ENCODE peak calls at places on chromosomes 4 and X, in ten cellular contexts. E is bronchial epithelial cell; W is lung microvascular endothelial cell; D is activated CD8-positive, alpha-beta memory T cell treated with anti-CD3 and anti-CD28 coated beads, Interleukin-2, amount 50 U/mL, for 4 hours; G is fibroblast of the aortic adventitia; J is HTR-8/SVneo; O is activated T-helper 1 cell treated with anti-CD3 and anti-CD28 coated beads, Interleukin-12 subunit alpha, Interleukin-12 subunit beta, Interleukin-2, Interleukin-4 antibody, amounts not matched to agents 30 ng/mL and 10 ng/mL and 1 ng/mL, durations not matched to agents 14 hours and 24 hours and 36 hours; C is effector memory CD4-positive, alpha-beta T cell; B is activated CD8-positive, alpha-beta T cell treated with anti-CD3 and anti-CD28 coated beads, Interleukin-2, amount 10 ng/mL, durations not matched to agents 7 days and 5 days; X is fibroblast of lung. Q is an unnamed sample.

GRCh38 chrX:45758319-45758718 is 557.6 kb upstream of the DIPK2B start:
- DNase-seq in W (peak), G (peak), B (peak), E (peak), J (peak), C (no peak), O (peak), X (peak), D (peak), Q (peak)

GRCh38 chrX:6021316-6022091 is 207.2 kb downstream of the NLGN4X start:
- DNase-seq in D (no peak), E (peak), X (no peak), J (no peak), B (peak), C (no peak), O (no peak), W (peak), G (no peak), Q (no peak)

GRCh38 chr4:138199568-138200235 is 42.4 kb downstream of the SLC7A11 start:
- DNase-seq in C (no peak), J (no peak), G (peak), W (peak), E (peak), B (no peak), X (no peak), O (no peak), D (no peak), Q (no peak)

GRCh38 chr4:68654946-68655721 is 15.3 kb downstream of the UGT2B15 start:
- DNase-seq in G (no peak), C (no peak), D (no peak), J (no peak), O (no peak), E (peak), B (no peak), X (no peak), W (no peak), Q (no peak)

GRCh38 chr4:152240232-152240631 is 295.7 kb downstream of the FBXW7 start:
- DNase-seq in G (no peak), D (no peak), B (no peak), O (no peak), W (no peak), C (no peak), J (no peak), X (no peak), E (no peak), Q (no peak)

GRCh38 chr4:121072836-121073362 is 564 bp upstream of the NDNF start:
- DNase-seq in X (no peak), G (no peak), W (no peak), E (no peak), D (no peak), J (no peak), O (no peak), C (no peak), B (no peak), Q (no peak)

GRCh38 chr4:14749910-14750309 is 252.4 kb upstream of the CPEB2 start:
- DNase-seq in D (no peak), J (no peak), E (peak), X (peak), C (no peak), O (no peak), B (no peak), G (peak), W (peak), Q (no peak)

GRCh38 chrX:97200454-97200853 is 316.7 kb downstream of the RPA4 start:
- DNase-seq in X (no peak), W (no peak), D (no peak), C (no peak), B (no peak), G (no peak), J (no peak), O (no peak), E (no peak), Q (no peak)

GRCh38 chr4:13159041-13159620 is 325.0 kb downstream of the RAB28 start:
- DNase-seq in D (no peak), C (no peak), J (no peak), W (no peak), B (no peak), X (no peak), E (no peak), O (no peak), G (no peak), Q (no peak)

GRCh38 chr4:7426525-7427171 is 8.1 kb downstream of the PSAPL1 start:
- DNase-seq in J (no peak), G (no peak), D (peak), C (no peak), E (no peak), O (no peak), W (no peak), X (no peak), B (no peak), Q (no peak)

GRCh38 chr4:123037809-123038208 is 115.4 kb upstream of the NUDT6 start:
- DNase-seq in E (no peak), G (peak), O (no peak), W (no peak), B (no peak), C (no peak), X (peak), D (no peak), J (peak), Q (no peak)

GRCh38 chr4:36242629-36243354 is 1.5 kb downstream of the ARAP2 start:
- DNase-seq in C (no peak), X (peak), J (no peak), D (no peak), W (no peak), O (no peak), B (no peak), G (no peak), E (peak), Q (no peak)

GRCh38 chr4:107500551-107500950 is 219.5 kb downstream of the PAPSS1 start:
- DNase-seq in W (no peak), C (no peak), X (no peak), J (no peak), E (no peak), B (no peak), D (no peak), O (no peak), G (no peak), Q (no peak)

GRCh38 chr4:74969507-74970474 is 36.9 kb downstream of the PARM1 start:
- DNase-seq in G (peak), C (no peak), D (no peak), W (no peak), X (no peak), E (peak), O (no peak), J (no peak), B (no peak), Q (no peak)

GRCh38 chr4:137300776-137301175 is 231.5 kb downstream of the PCDH18 start:
- DNase-seq in J (no peak), E (peak), O (no peak), D (no peak), C (no peak), B (no peak), W (no peak), X (peak), G (peak), Q (no peak)

GRCh38 chrX:40646489-40647306 is 663 bp downstream of the CXorf38 start:
- DNase-seq in X (peak), O (peak), D (peak), J (peak), G (peak), W (peak), E (peak), B (peak), C (peak), Q (no peak)

GRCh38 chr4:126869967-126870366 is 762.8 kb upstream of the INTU start:
- DNase-seq in W (no peak), X (no peak), D (no peak), J (no peak), C (no peak), O (no peak), B (no peak), G (no peak), E (peak), Q (no peak)

GRCh38 chr4:184536070-184536880 is 61.9 kb upstream of the IRF2 start:
- DNase-seq in B (no peak), D (no peak), G (no peak), X (peak), E (peak), C (no peak), W (no peak), J (no peak), O (no peak), Q (no peak)

GRCh38 chr4:70505152-70505748 is 13.1 kb upstream of the AMTN start:
- DNase-seq in X (peak), C (peak), J (peak), D (peak), W (peak), E (peak), O (peak), B (peak), G (peak), Q (no peak)

GRCh38 chr4:79273918-79274317 is 51.9 kb downstream of the NAA11 start:
- DNase-seq in O (no peak), C (no peak), J (no peak), G (no peak), B (no peak), W (no peak), D (no peak), E (no peak), X (peak), Q (no peak)

Q was measured in GM12878.